ENCODE peak calls at places on chromosome 18, in four cellular contexts. B is activated CD4-positive, alpha-beta T cell treated with anti-CD3 and anti-CD28 coated beads, Interleukin-2, amount 10 ng/mL, durations not matched to agents 7 days and 5 days; C is AG20443; U is iris pigment epithelial cell. X is an unnamed sample.

GRCh38 chr18:76499596-76500340 is 4.7 kb upstream of the ZNF516 start:
- DNase-seq in B (no peak), C (no peak), U (no peak), X (no peak)

GRCh38 chr18:48886520-48887293 is 64.1 kb downstream of the SMAD7 start:
- DNase-seq in B (no peak), C (no peak), U (no peak), X (no peak)

GRCh38 chr18:69948919-69949537 is 1.4 kb upstream of the CD226 start:
- DNase-seq in B (peak), C (no peak), U (no peak), X (no peak)

GRCh38 chr18:13378150-13378549 is 159.6 kb downstream of the LDLRAD4 start:
- DNase-seq in B (no peak), C (no peak), U (no peak), X (no peak)

GRCh38 chr18:6561029-6561861 is 146.5 kb upstream of the L3MBTL4 start:
- DNase-seq in B (no peak), C (no peak), U (peak), X (peak)

GRCh38 chr18:75104483-75104882 is 104.5 kb downstream of the PTGR3 start:
- DNase-seq in B (no peak), C (no peak), U (no peak), X (no peak)

GRCh38 chr18:30957086-30957485 is 85.5 kb downstream of the DSC3 start:
- DNase-seq in B (no peak), C (no peak), U (peak), X (no peak)

GRCh38 chr18:79528846-79529245 is 133.1 kb downstream of the NFATC1 start:
- DNase-seq in B (peak), C (peak), U (peak), X (peak)